ENCODE peak calls at places on chromosomes 1 and 21, in five cellular contexts. V, D, F, B and I are unnamed samples.

GRCh38 chr1:85502625-85503083 is 37.7 kb upstream of the DDAH1 start:
- DNase-seq in V (no peak), B (no peak), D (peak), F (peak), I (peak)

GRCh38 chr21:16707274-16707673 is 805.6 kb upstream of the CXADR start:
- DNase-seq in D (no peak), V (no peak), F (no peak), B (no peak), I (no peak)

GRCh38 chr21:44557491-44558328 is 885 bp downstream of the KRTAP10-3 start:
- DNase-seq in B (no peak), V (no peak), F (no peak), D (no peak), I (no peak)

GRCh38 chr1:25565188-25565591 is 21.8 kb downstream of the LDLRAP1 start:
- DNase-seq in B (no peak), D (no peak), V (no peak), F (no peak), I (no peak)

GRCh38 chr1:229885568-229886495 is 181.2 kb upstream of the GALNT2 start:
- DNase-seq in D (no peak), F (no peak), V (no peak), B (no peak), I (no peak)

GRCh38 chr1:214319930-214320329 is 39.0 kb downstream of the SMYD2 start:
- DNase-seq in B (no peak), F (no peak), V (no peak), D (no peak), I (no peak)

GRCh38 chr1:190453550-190453949 is 24.1 kb downstream of the BRINP3 start:
- DNase-seq in F (no peak), B (no peak), D (no peak), V (no peak), I (no peak)

GRCh38 chr1:91555821-91556531 is 55.3 kb downstream of the CDC7 start:
- DNase-seq in D (peak), V (no peak), B (peak), F (no peak), I (no peak)

GRCh38 chr1:119081267-119081666 is 59.2 kb downstream of the WARS2 start:
- DNase-seq in V (no peak), B (no peak), D (no peak), F (no peak), I (no peak)

GRCh38 chr1:230867119-230867902 is 1.0 kb downstream of the C1orf198 start:
- DNase-seq in F (no peak), B (no peak), V (no peak), D (no peak), I (no peak)

GRCh38 chr21:46489162-46489663 is 30.5 kb downstream of the DIP2A start:
- DNase-seq in V (no peak), D (no peak), B (no peak), F (no peak), I (no peak)

GRCh38 chr1:244437108-244437507 is 14.6 kb downstream of the ADSS2 start:
- DNase-seq in F (no peak), D (no peak), V (no peak), B (no peak), I (no peak)

GRCh38 chr1:247639381-247639981 is 34.1 kb downstream of the OR2G3 start:
- DNase-seq in D (peak), B (peak), V (peak), F (no peak), I (peak)

GRCh38 chr1:42319128-42319851 is 15.7 kb downstream of the FOXJ3 start:
- DNase-seq in B (no peak), V (no peak), D (no peak), F (no peak), I (no peak)

GRCh38 chr21:42532466-42533181 is 19.0 kb downstream of the SLC37A1 start:
- DNase-seq in V (peak), D (no peak), F (no peak), B (no peak), I (no peak)

GRCh38 chr21:30268608-30269197 is 14.0 kb downstream of the KRTAP24-1 start:
- DNase-seq in F (peak), B (no peak), D (no peak), V (no peak), I (peak)

GRCh38 chr1:204017032-204017431 is 55.9 kb upstream of the SOX13 start:
- DNase-seq in F (no peak), D (no peak), V (no peak), B (no peak), I (no peak)